ENCODE peak calls at places on chromosomes 2 and 18, in seven cellular contexts. I is heart right ventricle, W is psoas muscle, C is endodermal cell, V is left lung, G is ovary, K is lower lobe of right lung. J is an unnamed sample. For H3K36me3, the result is how much of the 10 kb centered on the place peaks cover.

GRCh38 chr18:3585656-3586509 is 135.9 kb downstream of the TGIF1 start:
- DNase-seq in I (peak), W (peak), C (peak), V (peak), G (peak), K (peak), J (peak)

GRCh38 chr18:43625582-43625981 is 348.3 kb upstream of the SYT4 start:
- DNase-seq in I (no peak), W (no peak), C (no peak), V (no peak), G (no peak), K (no peak), J (no peak)

GRCh38 chr2:151102196-151102692 is 159.4 kb downstream of the RBM43 start:
- DNase-seq in I (no peak), W (no peak), C (no peak), V (no peak), G (no peak), K (no peak), J (no peak)

GRCh38 chr2:108454440-108454839 is 5.4 kb downstream of the GCC2 start:
- DNase-seq in I (no peak), W (no peak), C (no peak), V (no peak), G (no peak), K (no peak), J (no peak)

GRCh38 chr2:167049659-167050058 is 161.4 kb downstream of the XIRP2 start:
- DNase-seq in I (no peak), W (no peak), C (no peak), V (no peak), G (no peak), K (no peak), J (no peak)

GRCh38 chr18:3649559-3650426 is 199.8 kb downstream of the TGIF1 start:
- DNase-seq in I (no peak), W (peak), C (peak), V (no peak), G (peak), K (no peak), J (no peak)

GRCh38 chr2:172931923-172932520 is 143.6 kb upstream of the MAP3K20 start:
- DNase-seq in I (peak), W (peak), C (peak), V (no peak), G (peak), K (peak), J (peak)

GRCh38 chr2:71530987-71531332 is 77.6 kb downstream of the DYSF start:
- DNase-seq in I (no peak), W (no peak), C (no peak), V (no peak), G (no peak), K (no peak), J (no peak)

GRCh38 chr2:212904646-212905045 is 246.8 kb downstream of the IKZF2 start:
- DNase-seq in I (no peak), W (no peak), C (no peak), V (no peak), G (no peak), K (no peak), J (no peak)

GRCh38 chr2:144459937-144460336 is 60.0 kb downstream of the ZEB2 start:
- DNase-seq in I (no peak), W (no peak), C (no peak), V (no peak), G (no peak), K (no peak), J (no peak)

GRCh38 chr18:30094556-30094955 is 948.0 kb downstream of the DSC3 start:
- DNase-seq in I (no peak), W (no peak), C (no peak), V (no peak), G (no peak), K (no peak), J (no peak)

GRCh38 chr18:65750421-65751144 is at the start of gene CDH7:
- DNase-seq in I (no peak), W (no peak), C (peak), V (peak), G (no peak), K (peak), J (peak)

GRCh38 chr2:96116424-96116878 is at the start of gene ADRA2B:
- DNase-seq in I (peak), W (peak), C (peak), V (peak), G (no peak), K (peak), J (peak)

GRCh38 chr2:185385157-185385556 is 353.4 kb upstream of the FSIP2 start:
- DNase-seq in I (no peak), W (no peak), C (no peak), V (no peak), G (no peak), K (no peak), J (no peak)

GRCh38 chr2:8676915-8677645 is 4.8 kb upstream of the ID2 start:
- DNase-seq in I (peak), W (no peak), C (peak), V (peak), G (no peak), K (peak), J (peak)

GRCh38 chr2:229348135-229348534 is 77.0 kb upstream of the PID1 start:
- DNase-seq in I (no peak), W (no peak), C (no peak), V (no peak), G (no peak), K (no peak), J (no peak)

GRCh38 chr2:161090401-161090800 is 69.8 kb upstream of the TANK start:
- DNase-seq in I (no peak), W (no peak), C (no peak), V (peak), G (no peak), K (no peak), J (no peak)

GRCh38 chr2:221818569-221818968 is 246.5 kb upstream of the EPHA4 start:
- DNase-seq in I (no peak), W (no peak), C (peak), V (no peak), G (no peak), K (no peak), J (no peak)

GRCh38 chr18:51751901-51752300 is 554.4 kb upstream of the MEX3C start:
- DNase-seq in I (no peak), W (no peak), C (no peak), V (no peak), G (no peak), K (no peak), J (no peak)

GRCh38 chr2:5696741-5697521 is 4.7 kb downstream of the SOX11 start:
- DNase-seq in I (peak), W (no peak), C (peak), V (peak), G (no peak), K (no peak), J (peak)

GRCh38 chr18:44715841-44716240 is 35.2 kb downstream of the SETBP1 start:
- DNase-seq in I (no peak), W (no peak), C (no peak), V (no peak), G (no peak), K (no peak), J (no peak)

GRCh38 chr2:88818381-88818780 is 126.9 kb downstream of the RPIA start:
- DNase-seq in I (no peak), W (no peak), C (no peak), V (no peak), G (no peak), K (no peak), J (no peak)

GRCh38 chr2:74959106-74959751 is 786 bp downstream of the POLE4 start:
- DNase-seq in I (no peak), W (peak), C (no peak), V (peak), G (peak), K (peak), J (no peak)

GRCh38 chr18:43563780-43564179 is 286.5 kb upstream of the SYT4 start:
- DNase-seq in I (peak), W (no peak), C (peak), V (no peak), G (no peak), K (no peak), J (peak)

GRCh38 chr2:82959677-82960076 is 1499.4 kb downstream of the SUCLG1 start:
- DNase-seq in I (no peak), W (no peak), C (no peak), V (no peak), G (no peak), K (no peak), J (no peak)

GRCh38 chr2:607172-607571 is 70.0 kb downstream of the TMEM18 start:
- DNase-seq in I (no peak), W (no peak), C (peak), V (no peak), G (no peak), K (no peak), J (peak)

GRCh38 chr2:128502638-128503246 is 184.1 kb upstream of the HS6ST1 start:
- DNase-seq in I (no peak), W (no peak), C (peak), V (no peak), G (no peak), K (no peak), J (no peak)

DNA sequence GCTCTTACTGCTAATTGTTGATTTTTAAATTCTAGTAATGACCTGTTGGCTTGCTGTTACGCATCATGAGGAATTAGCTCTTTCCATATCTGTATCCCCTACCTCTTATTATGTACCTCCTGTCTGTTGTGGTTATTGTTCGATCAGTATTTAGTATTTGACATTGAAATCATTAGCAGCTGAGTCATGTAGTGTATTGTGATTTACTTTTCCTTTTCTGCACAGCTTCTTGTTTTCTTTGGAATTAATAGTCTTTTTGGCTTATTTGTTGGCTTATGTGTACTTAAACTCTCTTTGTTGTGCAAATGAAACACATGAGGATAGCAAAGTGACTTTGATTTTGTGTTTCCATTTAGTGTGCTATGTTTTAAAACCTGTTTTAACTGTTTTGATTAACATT is 4.3 kb downstream of the EPB41L5 start:
- DNase-seq in I (no peak), W (no peak), C (no peak), V (no peak), G (no peak), K (no peak), J (no peak)
- H3K27ac ChIP-seq in I (no peak), W (no peak), C (no peak), V (no peak), G (no peak), K (no peak), J (no peak)

DNA sequence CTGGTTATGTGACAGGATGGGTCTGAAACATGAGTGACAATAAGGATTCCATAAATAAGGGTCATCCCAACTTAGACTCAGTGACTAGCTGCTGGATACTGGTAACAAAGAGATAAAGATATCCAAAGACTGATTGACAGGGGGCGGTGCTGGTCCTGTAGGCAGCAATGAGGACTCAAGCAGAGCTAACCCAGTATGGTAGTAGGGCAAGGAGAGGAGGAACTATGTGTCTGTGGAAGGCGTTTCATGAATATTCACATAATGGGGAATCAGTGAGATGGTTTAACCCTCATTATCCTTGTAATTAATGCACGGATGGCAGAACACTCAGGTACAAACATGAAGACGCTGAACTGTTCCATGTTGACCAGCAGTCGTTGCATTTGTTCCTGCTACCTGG is 102.5 kb upstream of the EML6 start:
- DNase-seq in I (no peak), W (no peak), C (no peak), V (no peak), G (no peak), K (no peak), J (no peak)
- H3K36me3 ChIP-seq in I (under half), W (half or more), C (half or more), V (under half), G (under half), K (half or more), J (half or more)

DNA sequence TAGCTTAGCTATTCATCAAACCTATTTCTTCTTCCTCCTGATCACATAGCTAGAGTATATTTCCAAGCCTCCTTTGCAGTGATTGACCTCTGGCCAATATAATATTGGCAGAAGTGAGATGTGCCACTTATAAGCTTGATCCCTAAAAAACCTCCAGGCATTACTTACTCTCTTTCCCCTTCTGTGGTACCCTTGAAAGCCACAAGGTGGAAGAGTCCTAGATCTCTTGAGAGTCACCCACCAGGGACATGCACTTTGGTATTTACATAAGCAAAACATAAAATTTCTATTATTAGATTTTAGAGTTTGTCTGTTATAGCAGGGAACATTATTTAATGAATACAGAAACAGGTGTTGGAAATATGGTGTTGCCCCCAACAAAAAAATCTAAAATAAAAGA is 112.0 kb downstream of the EXOC6B start:
- DNase-seq in I (no peak), W (no peak), C (no peak), V (no peak), G (no peak), K (no peak), J (no peak)
- TF ChIP-seq CTCF in I (no peak), W (no peak), C (peak), V (no peak), G (no peak), K (no peak), J (no peak)

GRCh38 chr2:100957971-100958653 is 44.0 kb upstream of the RPL31 start:
- DNase-seq in I (peak), W (peak), C (no peak), V (no peak), G (no peak), K (no peak), J (no peak)

GRCh38 chr2:100962366-100963025 is 39.6 kb upstream of the RPL31 start:
- DNase-seq in I (no peak), W (no peak), C (no peak), V (no peak), G (no peak), K (no peak), J (no peak)

GRCh38 chr2:100959225-100959880 is 42.7 kb upstream of the RPL31 start:
- DNase-seq in I (no peak), W (no peak), C (no peak), V (no peak), G (no peak), K (no peak), J (no peak)

GRCh38 chr2:100963026-100963375 is 39.1 kb upstream of the RPL31 start:
- DNase-seq in I (no peak), W (no peak), C (no peak), V (no peak), G (no peak), K (no peak), J (no peak)

DNA sequence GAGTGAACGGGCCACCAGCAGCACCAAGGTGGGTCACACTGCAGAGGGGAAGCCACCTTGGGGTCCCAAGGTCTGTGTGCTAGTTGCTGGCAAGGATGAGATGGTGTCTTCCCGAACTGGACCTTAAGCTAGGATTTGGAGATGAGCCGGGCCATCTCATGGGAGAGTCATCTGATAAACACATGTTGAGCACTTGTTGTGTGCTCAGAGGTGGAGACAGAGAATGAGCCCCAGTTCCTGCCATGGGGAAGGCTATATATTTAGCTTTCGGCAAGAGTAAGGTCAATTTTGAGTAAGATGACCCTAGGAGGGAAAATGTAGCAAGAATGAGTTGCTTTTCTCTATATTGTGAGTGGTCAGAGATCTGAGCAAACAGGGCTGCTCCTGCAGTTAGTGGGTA is 41.4 kb upstream of the RPL31 start:
- DNase-seq in I (no peak), W (no peak), C (no peak), V (no peak), G (no peak), K (no peak), J (no peak)
- H3K27ac ChIP-seq in I (no peak), W (no peak), C (no peak), V (no peak), G (no peak), K (no peak), J (no peak)

GRCh38 chr18:78416853-78417252 is 562.8 kb upstream of the SALL3 start:
- DNase-seq in I (no peak), W (no peak), C (peak), V (peak), G (no peak), K (no peak), J (no peak)
- H3K36me3 ChIP-seq in I (under half), W (under half), C (under half), V (under half), G (under half), K (under half), J (under half)

GRCh38 chr2:177692828-177693269 is 300.3 kb downstream of the AGPS start:
- DNase-seq in I (no peak), W (no peak), C (peak), V (no peak), G (no peak), K (no peak), J (no peak)
- TF ChIP-seq CTCF in I (no peak), W (no peak), C (peak), V (no peak), G (no peak), K (no peak), J (no peak)

GRCh38 chr2:120867290-120868231 is 131.9 kb downstream of the GLI2 start:
- DNase-seq in I (peak), W (peak), C (peak), V (peak), G (peak), K (peak), J (no peak)
- H3K27ac ChIP-seq in I (peak), W (peak), C (peak), V (peak), G (peak), K (peak), J (no peak)

GRCh38 chr2:129620411-129620810 is 359.1 kb upstream of the RAB6C start:
- DNase-seq in I (no peak), W (no peak), C (no peak), V (no peak), G (no peak), K (no peak), J (no peak)
- H3K36me3 ChIP-seq in I (under half), W (under half), C (under half), V (under half), G (under half), K (under half), J (under half)

DNA sequence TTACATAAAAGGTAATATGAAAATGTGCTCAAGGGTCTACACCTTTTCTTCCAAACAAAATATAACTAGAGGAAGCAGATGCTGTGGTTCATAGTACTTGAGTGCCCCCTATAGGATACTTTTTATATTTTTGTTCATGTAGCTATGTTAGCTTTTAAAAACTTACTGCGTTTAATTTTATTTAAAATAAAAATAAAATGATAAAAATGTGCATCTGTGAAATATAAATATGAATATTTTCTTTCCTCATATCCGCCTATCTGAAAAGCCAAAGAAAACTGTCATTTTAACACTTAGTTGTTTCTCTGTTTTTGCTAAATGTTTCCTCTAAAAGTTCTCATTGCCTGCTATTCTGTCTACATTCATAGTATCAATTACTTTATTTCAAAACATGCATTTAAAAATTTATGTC is 9.6 kb upstream of the LRP1B start:
- DNase-seq in I (no peak), W (no peak), C (no peak), V (no peak), G (no peak), K (no peak), J (no peak)
- TF ChIP-seq CTCF in I (peak), W (peak), C (peak), V (no peak), G (no peak), K (peak), J (no peak)

DNA sequence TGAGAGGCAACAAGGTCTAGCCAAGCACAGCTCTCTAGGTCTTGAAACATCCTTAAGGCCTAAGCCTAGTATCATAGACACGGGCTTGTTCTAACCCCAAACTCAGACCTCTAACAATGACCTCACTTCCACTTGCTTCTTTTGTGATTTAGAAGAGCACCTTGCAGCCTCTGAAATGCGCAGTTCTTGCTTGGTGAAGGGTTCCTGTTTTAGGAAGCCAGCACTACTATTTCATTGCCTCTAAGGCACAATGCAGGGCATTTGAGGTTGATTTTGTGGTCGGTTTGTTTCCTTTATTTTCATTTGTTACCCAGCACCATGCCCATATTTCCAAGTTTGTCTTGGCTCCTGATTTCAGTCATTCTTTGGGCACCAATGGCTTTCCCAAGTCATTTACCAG is 117.0 kb upstream of the CYP1B1 start:
- DNase-seq in I (no peak), W (no peak), C (no peak), V (no peak), G (no peak), K (no peak), J (no peak)
- H3K27ac ChIP-seq in I (no peak), W (no peak), C (no peak), V (no peak), G (no peak), K (no peak), J (no peak)